ENCODE peak calls at places on chromosomes 3 and 15, in seven cellular contexts. Z, I, W, C, M, S and L are unnamed samples.

GRCh38 chr3:105222568-105223093 is 144.1 kb upstream of the ALCAM start:
- DNase-seq in I (no peak), W (no peak), C (no peak), S (no peak), M (no peak), Z (no peak), L (no peak)

GRCh38 chr3:70471464-70472342 is 159.3 kb upstream of the MDFIC2 start:
- DNase-seq in S (peak), Z (no peak), W (no peak), M (no peak), I (no peak), C (no peak), L (no peak)

GRCh38 chr3:133452603-133453313 is 52.9 kb downstream of the BFSP2 start:
- DNase-seq in I (no peak), S (no peak), W (no peak), C (no peak), Z (no peak), M (no peak), L (no peak)

GRCh38 chr15:66389098-66389858 is 2.6 kb downstream of the MAP2K1 start:
- DNase-seq in S (no peak), I (no peak), M (no peak), C (no peak), W (peak), Z (no peak), L (peak)

GRCh38 chr3:45008117-45008516 is 18.0 kb upstream of the CLEC3B start:
- DNase-seq in M (no peak), C (no peak), Z (no peak), W (no peak), I (no peak), S (peak), L (no peak)

GRCh38 chr3:115397433-115397832 is 225.9 kb upstream of the GAP43 start:
- DNase-seq in S (peak), C (no peak), Z (no peak), I (no peak), M (no peak), W (no peak), L (no peak)

GRCh38 chr15:63503739-63504246 is 600 bp upstream of the USP3 start:
- DNase-seq in Z (peak), C (peak), I (peak), S (no peak), M (no peak), W (peak), L (peak)

GRCh38 chr3:144085964-144086363 is 114.3 kb downstream of the DIPK2A start:
- DNase-seq in M (no peak), I (no peak), S (no peak), C (no peak), W (no peak), Z (no peak), L (no peak)

GRCh38 chr3:66038726-66039589 is at the start of gene MAGI1:
- DNase-seq in W (peak), M (peak), Z (no peak), I (peak), C (peak), S (peak), L (no peak)

GRCh38 chr3:119322523-119323400 is 28.6 kb downstream of the ARHGAP31 start:
- DNase-seq in Z (peak), C (peak), W (peak), I (peak), S (peak), M (peak), L (peak)

GRCh38 chr3:41162981-41163380 is 36.3 kb upstream of the CTNNB1 start:
- DNase-seq in W (no peak), C (no peak), M (no peak), S (no peak), I (no peak), Z (no peak), L (no peak)

GRCh38 chr3:54954516-54954915 is 26.7 kb upstream of the LRTM1 start:
- DNase-seq in C (no peak), M (no peak), Z (no peak), I (no peak), S (no peak), W (no peak), L (no peak)

GRCh38 chr3:56771376-56771775 is 30.4 kb downstream of the ARHGEF3 start:
- DNase-seq in M (no peak), C (no peak), I (no peak), S (no peak), W (no peak), Z (no peak), L (no peak)

GRCh38 chr3:52934626-52935530 is 37.5 kb upstream of the STIMATE start:
- DNase-seq in M (no peak), I (peak), Z (peak), S (peak), W (peak), C (peak), L (peak)

GRCh38 chr3:147945968-147946519 is 536.9 kb downstream of the ZIC1 start:
- DNase-seq in S (peak), W (peak), M (no peak), Z (no peak), I (peak), C (no peak), L (peak)

GRCh38 chr3:39809995-39810595 is 686 bp downstream of the MYRIP start:
- DNase-seq in I (no peak), W (no peak), M (no peak), C (peak), Z (no peak), S (no peak), L (no peak)

GRCh38 chr15:70892912-70893560 is 410 bp downstream of the LRRC49 start:
- DNase-seq in W (peak), I (peak), Z (no peak), M (no peak), C (no peak), S (no peak), L (no peak)

GRCh38 chr3:43855674-43856299 is 165.0 kb downstream of the ABHD5 start:
- DNase-seq in S (peak), I (peak), Z (no peak), C (peak), W (peak), M (no peak), L (peak)

GRCh38 chr3:146280859-146281258 is 30.0 kb upstream of the PLSCR4 start:
- DNase-seq in W (no peak), Z (no peak), S (no peak), I (no peak), M (no peak), C (no peak), L (no peak)

GRCh38 chr15:87877114-87877810 is 379.3 kb downstream of the NTRK3 start:
- DNase-seq in M (no peak), S (no peak), C (no peak), W (no peak), Z (no peak), I (no peak), L (no peak)

GRCh38 chr15:63436872-63437375 is 55.3 kb upstream of the CA12 start:
- DNase-seq in M (peak), W (peak), I (peak), S (peak), Z (peak), C (peak), L (peak)

GRCh38 chr3:184761120-184761841 is 49.4 kb upstream of the MAGEF1 start:
- DNase-seq in W (peak), C (peak), S (peak), Z (no peak), I (no peak), M (no peak), L (no peak)

GRCh38 chr15:63287109-63287508 is 9.7 kb downstream of the APH1B start:
- DNase-seq in S (no peak), C (no peak), M (no peak), Z (no peak), W (peak), I (no peak), L (no peak)

GRCh38 chr3:75978686-75979085 is 193.3 kb upstream of the ZNF717 start:
- DNase-seq in Z (no peak), C (no peak), I (no peak), W (no peak), M (no peak), S (no peak), L (no peak)

GRCh38 chr3:128081226-128081625 is 29.0 kb downstream of the SEC61A1 start:
- DNase-seq in S (no peak), C (no peak), I (no peak), M (no peak), W (no peak), Z (no peak), L (no peak)

GRCh38 chr3:149576071-149576564 is 81.7 kb downstream of the WWTR1 start:
- DNase-seq in Z (no peak), M (no peak), S (peak), C (no peak), W (peak), I (no peak), L (no peak)

GRCh38 chr3:33858131-33858530 is 59.7 kb downstream of the PDCD6IP start:
- DNase-seq in I (no peak), W (no peak), C (no peak), M (no peak), S (no peak), Z (no peak), L (no peak)

GRCh38 chr3:194836676-194837075 is 151.0 kb downstream of the FAM43A start:
- DNase-seq in S (no peak), C (no peak), Z (no peak), W (no peak), I (no peak), M (no peak), L (no peak)

GRCh38 chr15:99185731-99186130 is 63.6 kb downstream of the TTC23 start:
- DNase-seq in W (no peak), Z (no peak), C (no peak), I (no peak), M (no peak), S (no peak), L (no peak)

GRCh38 chr3:8595252-8595934 is 49.2 kb downstream of the SSUH2 start:
- DNase-seq in M (no peak), W (peak), S (no peak), I (no peak), Z (no peak), C (no peak), L (no peak)

GRCh38 chr3:127422663-127423375 is 135.0 kb upstream of the PRR20G start:
- DNase-seq in C (no peak), W (no peak), I (peak), S (no peak), Z (no peak), M (no peak), L (no peak)

GRCh38 chr15:48309740-48310139 is 21.5 kb upstream of the DUT start:
- DNase-seq in M (no peak), S (no peak), Z (no peak), W (no peak), C (no peak), I (no peak), L (no peak)

GRCh38 chr3:14811733-14812132 is 7.0 kb upstream of the FGD5 start:
- DNase-seq in C (no peak), M (no peak), S (no peak), I (no peak), W (no peak), Z (no peak), L (no peak)

GRCh38 chr15:80549191-80549590 is 145.0 kb downstream of the ARNT2 start:
- DNase-seq in Z (no peak), C (no peak), W (peak), I (no peak), M (no peak), S (no peak), L (no peak)

GRCh38 chr15:84736375-84736774 is 12.0 kb upstream of the ZNF592 start:
- DNase-seq in M (no peak), I (no peak), C (no peak), S (no peak), W (no peak), Z (peak), L (peak)

GRCh38 chr15:67508367-67508766 is 12.6 kb upstream of the C15orf61 start:
- DNase-seq in S (no peak), W (no peak), Z (no peak), C (no peak), I (no peak), M (no peak), L (no peak)

GRCh38 chr15:78316211-78317077 is 17.0 kb upstream of the SKIC8 start:
- DNase-seq in C (peak), M (no peak), Z (no peak), W (no peak), I (peak), S (no peak), L (no peak)